ENCODE peak calls at places on chromosomes 12 and 14, in five cellular contexts. Z is naive thymus-derived CD8-positive, alpha-beta T cell; T is NCI-H1092 treated with DMSO at 0.1 percent for 48 hours; Q is HT1080; S is stimulated activated CD4-positive, alpha-beta T cell treated with anti-CD3 and anti-CD28 coated beads, TNF-alpha, amount 100 ng/mL, for 48 hours. F is an unnamed sample.
A peak's percentile ranks its signal among the peaks of the same experiment; 100 is the strongest.

GRCh38 chr12:124391340-124392261 is 96.7 kb downstream of the RFLNA start:
- DNase-seq in Z (peak; percentile 63), T (peak; percentile 11), S (peak; percentile 10), Q (peak; percentile 70), F (no peak)

GRCh38 chr12:9134981-9135628 is 19.4 kb upstream of the A2M start:
- DNase-seq in T (no peak), Q (peak; percentile 35), Z (no peak), S (no peak), F (no peak)

GRCh38 chr12:11815397-11815796 is 165.9 kb downstream of the ETV6 start:
- DNase-seq in S (no peak), T (no peak), Q (no peak), Z (no peak), F (no peak)

GRCh38 chr14:61435563-61436337 is 114.4 kb downstream of the PRKCH start:
- DNase-seq in S (no peak), Z (no peak), Q (no peak), T (no peak), F (no peak)

GRCh38 chr14:68807987-68808386 is 15.1 kb upstream of the ZFP36L1 start:
- DNase-seq in Q (no peak), T (no peak), S (no peak), Z (no peak), F (no peak)

GRCh38 chr14:68342216-68342615 is 450.7 kb downstream of the ZFP36L1 start:
- DNase-seq in Z (no peak), Q (no peak), S (no peak), T (no peak), F (no peak)

GRCh38 chr12:49014547-49014946 is 4.0 kb downstream of the PRKAG1 start:
- DNase-seq in Q (peak; percentile 18), S (no peak), Z (no peak), T (no peak), F (no peak)

GRCh38 chr14:55556929-55557623 is 22.9 kb upstream of the KTN1 start:
- DNase-seq in T (peak; percentile 43), Z (no peak), Q (peak; percentile 95), S (no peak), F (no peak)

GRCh38 chr12:56521590-56522371 is at the start of gene RBMS2:
- DNase-seq in T (no peak), Z (peak; percentile 25), Q (peak; percentile 96), S (no peak), F (peak; percentile 57)

GRCh38 chr12:64682572-64683277 is 72.4 kb downstream of the RASSF3 start:
- DNase-seq in Z (no peak), Q (no peak), T (peak; percentile 71), S (no peak), F (no peak)

GRCh38 chr14:86815341-86815740 is 1177.6 kb downstream of the GALC start:
- DNase-seq in Q (no peak), Z (no peak), T (no peak), S (no peak), F (no peak)

GRCh38 chr12:131917711-131918306 is 11.3 kb upstream of the PUS1 start:
- DNase-seq in S (no peak), Q (no peak), Z (no peak), T (no peak), F (no peak)

GRCh38 chr12:66438601-66439000 is 136.3 kb downstream of the HELB start:
- DNase-seq in Z (no peak), T (no peak), Q (peak; percentile 58), S (no peak), F (no peak)

GRCh38 chr14:100587248-100587762 is at the start of gene BEGAIN:
- DNase-seq in T (no peak), Z (no peak), Q (no peak), S (no peak), F (no peak)

GRCh38 chr14:94337274-94337673 is 14.1 kb upstream of the SERPINA6 start:
- DNase-seq in Q (peak; percentile 65), T (no peak), Z (no peak), S (no peak), F (no peak)

GRCh38 chr12:124742702-124743101 is 121.0 kb downstream of the SCARB1 start:
- DNase-seq in T (no peak), Q (no peak), Z (no peak), S (no peak), F (no peak)

GRCh38 chr14:97791906-97792305 is 994.7 kb downstream of the VRK1 start:
- DNase-seq in Z (no peak), Q (no peak), T (no peak), S (no peak), F (no peak)

GRCh38 chr14:33556382-33557121 is 394.3 kb downstream of the EGLN3 start:
- DNase-seq in Q (no peak), Z (no peak), S (no peak), T (no peak), F (no peak)

GRCh38 chr12:42946776-42947435 is 357.4 kb upstream of the PRICKLE1 start:
- DNase-seq in T (no peak), Z (no peak), Q (no peak), S (no peak), F (no peak)

GRCh38 chr12:50390284-50390683 is 6.1 kb downstream of the FAM186A start:
- DNase-seq in Q (peak; percentile 97), Z (no peak), S (no peak), T (no peak), F (no peak)

GRCh38 chr12:4027412-4027811 is 154.2 kb upstream of the PARP11 start:
- DNase-seq in T (no peak), Z (peak; percentile 49), S (peak; percentile 22), Q (no peak), F (no peak)

GRCh38 chr12:77728018-77728417 is 102.7 kb upstream of the NAV3 start:
- DNase-seq in S (no peak), T (no peak), Z (no peak), Q (no peak), F (no peak)

GRCh38 chr12:65663648-65664047 is 160.6 kb upstream of the HMGA2 start:
- DNase-seq in Z (no peak), S (no peak), T (no peak), Q (no peak), F (no peak)